ENCODE peak calls at places on chromosome 4, in five cellular contexts. One of them, this sample, is unnamed.

GRCh38 chr4:94957030-94957429 is 199.3 kb downstream of the BMPR1B start:
- DNase-seq in brain microvascular endothelial cell: no peak
- DNase-seq in endothelial cell: no peak
- DNase-seq in nephron progenitor cell: peak; percentile 13
- DNase-seq in spleen: no peak
- DNase-seq in this sample: no peak

GRCh38 chr4:6824772-6825402 is 42.4 kb downstream of the KIAA0232 start:
- DNase-seq in brain microvascular endothelial cell: no peak
- DNase-seq in nephron progenitor cell: no peak
- DNase-seq in spleen: no peak
- DNase-seq in endothelial cell: no peak
- DNase-seq in this sample: no peak

GRCh38 chr4:98828801-98829200 is 100.1 kb downstream of the EIF4E start:
- DNase-seq in endothelial cell: no peak
- DNase-seq in nephron progenitor cell: no peak
- DNase-seq in brain microvascular endothelial cell: no peak
- DNase-seq in spleen: no peak
- DNase-seq in this sample: no peak

GRCh38 chr4:55127521-55127920 is 2.1 kb upstream of the KDR start:
- DNase-seq in endothelial cell: no peak
- DNase-seq in nephron progenitor cell: no peak
- DNase-seq in brain microvascular endothelial cell: no peak
- DNase-seq in spleen: no peak
- DNase-seq in this sample: no peak

GRCh38 chr4:88467392-88467791 is 10.5 kb downstream of the HERC5 start:
- DNase-seq in brain microvascular endothelial cell: no peak
- DNase-seq in spleen: no peak
- DNase-seq in nephron progenitor cell: no peak
- DNase-seq in endothelial cell: no peak
- DNase-seq in this sample: no peak

GRCh38 chr4:38230121-38230728 is 270.0 kb downstream of the PTTG2 start:
- DNase-seq in spleen: no peak
- DNase-seq in endothelial cell: no peak
- DNase-seq in brain microvascular endothelial cell: no peak
- DNase-seq in nephron progenitor cell: peak; percentile 13
- DNase-seq in this sample: no peak

GRCh38 chr4:68732653-68733466 is 62.4 kb upstream of the UGT2B15 start:
- DNase-seq in brain microvascular endothelial cell: no peak
- DNase-seq in nephron progenitor cell: no peak
- DNase-seq in spleen: no peak
- DNase-seq in endothelial cell: no peak
- DNase-seq in this sample: no peak

GRCh38 chr4:107854326-107855030 is 29.7 kb downstream of the SGMS2 start:
- DNase-seq in spleen: no peak
- DNase-seq in brain microvascular endothelial cell: no peak
- DNase-seq in endothelial cell: no peak
- DNase-seq in nephron progenitor cell: no peak
- DNase-seq in this sample: no peak

GRCh38 chr4:73718375-73719373 is 21.7 kb upstream of the CXCL8 start:
- DNase-seq in nephron progenitor cell: no peak
- DNase-seq in brain microvascular endothelial cell: no peak
- DNase-seq in spleen: no peak
- DNase-seq in endothelial cell: no peak
- DNase-seq in this sample: peak; percentile 25

GRCh38 chr4:74613266-74613665 is 168.3 kb downstream of the AREG start:
- DNase-seq in endothelial cell: no peak
- DNase-seq in brain microvascular endothelial cell: no peak
- DNase-seq in nephron progenitor cell: no peak
- DNase-seq in spleen: no peak
- DNase-seq in this sample: no peak

GRCh38 chr4:7365472-7366179 is 69.1 kb downstream of the PSAPL1 start:
- DNase-seq in nephron progenitor cell: no peak
- DNase-seq in endothelial cell: no peak
- DNase-seq in spleen: peak; percentile 57
- DNase-seq in brain microvascular endothelial cell: no peak
- DNase-seq in this sample: no peak

GRCh38 chr4:74374561-74375327 is 9.8 kb downstream of the EREG start:
- DNase-seq in brain microvascular endothelial cell: peak; percentile 74
- DNase-seq in spleen: no peak
- DNase-seq in nephron progenitor cell: no peak
- DNase-seq in endothelial cell: no peak
- DNase-seq in this sample: no peak

GRCh38 chr4:14908635-14909034 is 93.6 kb upstream of the CPEB2 start:
- DNase-seq in nephron progenitor cell: no peak
- DNase-seq in spleen: no peak
- DNase-seq in endothelial cell: no peak
- DNase-seq in brain microvascular endothelial cell: peak; percentile 28
- DNase-seq in this sample: no peak

GRCh38 chr4:81040175-81040659 is 9.7 kb downstream of the BMP3 start:
- DNase-seq in spleen: no peak
- DNase-seq in brain microvascular endothelial cell: peak; percentile 24
- DNase-seq in endothelial cell: peak; percentile 20
- DNase-seq in nephron progenitor cell: peak; percentile 18
- DNase-seq in this sample: no peak

GRCh38 chr4:93814722-93815121 is 13.8 kb upstream of the ATOH1 start:
- DNase-seq in brain microvascular endothelial cell: no peak
- DNase-seq in nephron progenitor cell: no peak
- DNase-seq in endothelial cell: no peak
- DNase-seq in spleen: no peak
- DNase-seq in this sample: no peak

GRCh38 chr4:2744576-2745270 is 11.4 kb downstream of the TNIP2 start:
- DNase-seq in endothelial cell: no peak
- DNase-seq in spleen: peak; percentile 74
- DNase-seq in nephron progenitor cell: no peak
- DNase-seq in brain microvascular endothelial cell: no peak
- DNase-seq in this sample: no peak

GRCh38 chr4:10008208-10009005 is 12.9 kb downstream of the SLC2A9 start:
- DNase-seq in spleen: no peak
- DNase-seq in brain microvascular endothelial cell: no peak
- DNase-seq in endothelial cell: no peak
- DNase-seq in nephron progenitor cell: no peak
- DNase-seq in this sample: no peak

GRCh38 chr4:97349468-97350186 is 793.6 kb downstream of the STPG2 start:
- DNase-seq in spleen: no peak
- DNase-seq in brain microvascular endothelial cell: no peak
- DNase-seq in endothelial cell: no peak
- DNase-seq in nephron progenitor cell: no peak
- DNase-seq in this sample: no peak

GRCh38 chr4:36322921-36323354 is 41.5 kb downstream of the DTHD1 start:
- DNase-seq in endothelial cell: no peak
- DNase-seq in spleen: no peak
- DNase-seq in brain microvascular endothelial cell: no peak
- DNase-seq in nephron progenitor cell: no peak
- DNase-seq in this sample: peak; percentile 16

GRCh38 chr4:103098746-103099421 is 750 bp downstream of the BDH2 start:
- DNase-seq in spleen: no peak
- DNase-seq in endothelial cell: no peak
- DNase-seq in brain microvascular endothelial cell: peak; percentile 2
- DNase-seq in nephron progenitor cell: no peak
- DNase-seq in this sample: no peak

GRCh38 chr4:150479665-150480064 is 102.3 kb upstream of the MAB21L2 start:
- DNase-seq in brain microvascular endothelial cell: no peak
- DNase-seq in nephron progenitor cell: no peak
- DNase-seq in spleen: no peak
- DNase-seq in endothelial cell: no peak
- DNase-seq in this sample: no peak

DNA sequence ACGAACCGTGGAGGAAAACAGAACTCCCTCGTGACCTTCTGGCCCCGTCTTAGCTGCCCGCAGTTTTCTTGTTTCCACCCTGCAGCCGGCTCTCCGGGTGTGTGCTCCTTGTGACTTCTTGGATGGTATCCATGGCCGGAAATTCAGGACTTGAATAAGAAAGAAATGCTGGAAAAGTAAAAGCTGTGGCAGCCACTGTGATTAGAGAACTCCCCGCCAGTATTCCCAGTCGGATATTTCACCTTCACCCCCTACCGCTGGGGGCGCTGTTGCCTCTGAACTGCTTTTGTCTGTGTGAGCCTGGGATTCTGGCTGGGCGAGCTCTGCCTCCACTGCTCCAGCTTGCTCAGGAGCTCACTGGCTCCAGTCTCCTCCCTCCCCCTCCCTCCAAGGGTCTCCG is 41.5 kb upstream of the CYP4V2 start:
- DNase-seq in brain microvascular endothelial cell: peak; percentile 21
- DNase-seq in endothelial cell: peak; percentile 62
- DNase-seq in nephron progenitor cell: peak; percentile 53
- DNase-seq in spleen: no peak
- DNase-seq in this sample: no peak
- TF ChIP-seq CTCF in brain microvascular endothelial cell: peak; percentile 88
- TF ChIP-seq CTCF in endothelial cell: peak; percentile 84
- TF ChIP-seq CTCF in nephron progenitor cell: peak; percentile 57
- TF ChIP-seq CTCF in spleen: peak; percentile 32
- TF ChIP-seq CTCF in this sample: peak; percentile 54

GRCh38 chr4:186471441-186471840 is 83.9 kb downstream of the MTNR1A start:
- DNase-seq in nephron progenitor cell: no peak
- DNase-seq in brain microvascular endothelial cell: no peak
- DNase-seq in spleen: no peak
- DNase-seq in endothelial cell: no peak
- DNase-seq in this sample: no peak

GRCh38 chr4:186475202-186475601 is 80.2 kb downstream of the MTNR1A start:
- DNase-seq in brain microvascular endothelial cell: no peak
- DNase-seq in spleen: no peak
- DNase-seq in endothelial cell: no peak
- DNase-seq in nephron progenitor cell: no peak
- DNase-seq in this sample: no peak

GRCh38 chr4:186473933-186474332 is 81.4 kb downstream of the MTNR1A start:
- DNase-seq in spleen: no peak
- DNase-seq in endothelial cell: no peak
- DNase-seq in nephron progenitor cell: no peak
- DNase-seq in brain microvascular endothelial cell: no peak
- DNase-seq in this sample: no peak

DNA sequence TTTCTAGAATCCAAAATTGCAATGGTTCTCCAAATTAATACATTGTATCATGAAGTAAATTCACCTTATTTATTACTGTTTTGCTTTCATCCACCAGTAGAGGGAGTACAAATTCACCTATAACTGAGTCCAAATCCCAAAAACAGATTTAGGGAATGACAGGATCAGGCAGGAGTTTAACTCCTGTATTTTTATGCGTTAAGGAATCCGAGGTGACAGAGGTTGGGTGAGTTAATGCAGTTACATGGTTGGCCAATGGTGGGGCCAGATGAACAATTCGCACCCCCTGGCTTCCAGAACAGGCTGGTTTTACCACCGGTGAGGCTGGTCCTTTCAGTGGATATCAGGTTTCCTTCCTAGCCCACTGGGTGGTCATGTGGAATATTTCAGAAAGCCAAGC is 82.4 kb downstream of the MTNR1A start:
- DNase-seq in brain microvascular endothelial cell: no peak
- DNase-seq in endothelial cell: no peak
- DNase-seq in spleen: no peak
- DNase-seq in nephron progenitor cell: peak; percentile 22
- DNase-seq in this sample: no peak
- TF ChIP-seq CTCF in brain microvascular endothelial cell: peak; percentile 43
- TF ChIP-seq CTCF in endothelial cell: peak; percentile 83
- TF ChIP-seq CTCF in spleen: no peak
- TF ChIP-seq CTCF in nephron progenitor cell: peak; percentile 54
- TF ChIP-seq CTCF in this sample: peak; percentile 25

GRCh38 chr4:20428410-20429160 is 176.9 kb downstream of the SLIT2 start:
- DNase-seq in endothelial cell: no peak
- DNase-seq in spleen: no peak
- DNase-seq in brain microvascular endothelial cell: no peak
- DNase-seq in nephron progenitor cell: no peak
- DNase-seq in this sample: no peak
- TF ChIP-seq CTCF in endothelial cell: no peak
- TF ChIP-seq CTCF in spleen: no peak
- TF ChIP-seq CTCF in brain microvascular endothelial cell: peak; percentile 26
- TF ChIP-seq CTCF in nephron progenitor cell: peak; percentile 35
- TF ChIP-seq CTCF in this sample: peak; percentile 19

GRCh38 chr4:113849771-113850170 is 88.2 kb upstream of the CAMK2D start:
- DNase-seq in brain microvascular endothelial cell: no peak
- DNase-seq in endothelial cell: no peak
- DNase-seq in nephron progenitor cell: no peak
- DNase-seq in spleen: no peak
- DNase-seq in this sample: no peak
- TF ChIP-seq CTCF in brain microvascular endothelial cell: peak; percentile 3
- TF ChIP-seq CTCF in endothelial cell: no peak
- TF ChIP-seq CTCF in nephron progenitor cell: no peak
- TF ChIP-seq CTCF in spleen: no peak
- TF ChIP-seq CTCF in this sample: no peak

GRCh38 chr4:124514588-124514987 is 197.9 kb downstream of the ANKRD50 start:
- DNase-seq in brain microvascular endothelial cell: no peak
- DNase-seq in nephron progenitor cell: no peak
- DNase-seq in endothelial cell: no peak
- DNase-seq in spleen: no peak
- DNase-seq in this sample: no peak

DNA sequence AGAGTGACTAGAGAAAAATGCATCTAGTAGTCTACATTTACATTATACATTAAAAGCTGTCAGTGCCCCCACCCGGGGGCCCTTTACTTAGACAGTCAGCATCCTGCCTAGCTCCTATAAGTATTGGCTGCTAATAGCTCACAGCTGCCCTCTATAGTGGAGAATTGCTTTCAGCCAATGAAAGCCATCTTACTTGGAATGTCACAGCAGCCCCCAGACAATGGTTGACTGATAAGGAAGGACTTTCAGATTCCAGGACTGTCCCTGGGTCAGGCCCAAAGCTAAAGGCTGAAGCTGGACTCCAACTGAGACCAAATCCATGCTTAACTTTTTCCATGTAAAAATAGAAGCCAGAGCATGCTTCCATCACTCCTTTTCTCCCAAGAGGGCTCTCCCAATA is 196.9 kb downstream of the ANKRD50 start:
- DNase-seq in endothelial cell: no peak
- DNase-seq in brain microvascular endothelial cell: no peak
- DNase-seq in spleen: no peak
- DNase-seq in nephron progenitor cell: no peak
- DNase-seq in this sample: no peak
- TF ChIP-seq CTCF in endothelial cell: no peak
- TF ChIP-seq CTCF in brain microvascular endothelial cell: no peak
- TF ChIP-seq CTCF in spleen: no peak
- TF ChIP-seq CTCF in nephron progenitor cell: no peak
- TF ChIP-seq CTCF in this sample: no peak

GRCh38 chr4:121277194-121278105 is 103.4 kb downstream of the QRFPR start:
- DNase-seq in nephron progenitor cell: peak; percentile 3
- DNase-seq in brain microvascular endothelial cell: no peak
- DNase-seq in endothelial cell: peak; percentile 22
- DNase-seq in spleen: no peak
- DNase-seq in this sample: no peak
- TF ChIP-seq CTCF in nephron progenitor cell: peak; percentile 30
- TF ChIP-seq CTCF in brain microvascular endothelial cell: peak; percentile 58
- TF ChIP-seq CTCF in endothelial cell: peak; percentile 59
- TF ChIP-seq CTCF in spleen: no peak
- TF ChIP-seq CTCF in this sample: peak; percentile 56

GRCh38 chr4:137674066-137674465 is 141.8 kb upstream of the PCDH18 start:
- DNase-seq in nephron progenitor cell: no peak
- DNase-seq in endothelial cell: no peak
- DNase-seq in brain microvascular endothelial cell: no peak
- DNase-seq in spleen: no peak
- DNase-seq in this sample: no peak

GRCh38 chr4:137678796-137679195 is 146.5 kb upstream of the PCDH18 start:
- DNase-seq in nephron progenitor cell: no peak
- DNase-seq in endothelial cell: no peak
- DNase-seq in brain microvascular endothelial cell: peak; percentile 15
- DNase-seq in spleen: no peak
- DNase-seq in this sample: no peak

GRCh38 chr4:137677851-137678250 is 145.6 kb upstream of the PCDH18 start:
- DNase-seq in spleen: no peak
- DNase-seq in nephron progenitor cell: no peak
- DNase-seq in brain microvascular endothelial cell: no peak
- DNase-seq in endothelial cell: no peak
- DNase-seq in this sample: no peak

GRCh38 chr4:137676357-137676998 is 144.2 kb upstream of the PCDH18 start:
- DNase-seq in spleen: no peak
- DNase-seq in endothelial cell: no peak
- DNase-seq in brain microvascular endothelial cell: no peak
- DNase-seq in nephron progenitor cell: no peak
- DNase-seq in this sample: no peak
- TF ChIP-seq CTCF in spleen: no peak
- TF ChIP-seq CTCF in endothelial cell: no peak
- TF ChIP-seq CTCF in brain microvascular endothelial cell: no peak
- TF ChIP-seq CTCF in nephron progenitor cell: no peak
- TF ChIP-seq CTCF in this sample: no peak